ENCODE peak calls at places on chromosomes 3 and 15, in eight cellular contexts. E is HT1080; Q is kidney glomerular epithelial cell; I is heart left ventricle; G is choroid plexus epithelial cell; F is activated CD4-positive, alpha-beta T cell treated with anti-CD3 and anti-CD28 coated beads for 1 hour; C is skeletal muscle cell; X is right atrium auricular region. R is an unnamed sample.

GRCh38 chr3:161008086-161008485 is 97.1 kb downstream of the B3GALNT1 start:
- DNase-seq in E (no peak), Q (no peak), I (no peak), G (no peak), F (no peak), C (no peak), X (no peak), R (no peak)

GRCh38 chr3:30747771-30748281 is 141.4 kb downstream of the TGFBR2 start:
- DNase-seq in E (peak), Q (peak), I (no peak), G (peak), F (no peak), C (no peak), X (no peak), R (no peak)

GRCh38 chr3:65238652-65239051 is 550.9 kb upstream of the ADAMTS9 start:
- DNase-seq in E (no peak), Q (no peak), I (no peak), G (no peak), F (no peak), C (no peak), X (no peak), R (no peak)

GRCh38 chr3:57592306-57592705 is 4.8 kb downstream of the ARF4 start:
- DNase-seq in E (no peak), Q (no peak), I (no peak), G (no peak), F (no peak), C (no peak), X (no peak), R (no peak)

GRCh38 chr3:114624676-114625181 is 330.9 kb downstream of the TIGIT start:
- DNase-seq in E (peak), Q (peak), I (peak), G (peak), F (no peak), C (peak), X (peak), R (no peak)

GRCh38 chr3:134060561-134061385 is 31.0 kb upstream of the SLCO2A1 start:
- DNase-seq in E (no peak), Q (no peak), I (no peak), G (peak), F (no peak), C (no peak), X (peak), R (no peak)

GRCh38 chr3:42898896-42899675 is 6.9 kb upstream of the ZNF662 start:
- DNase-seq in E (no peak), Q (no peak), I (no peak), G (no peak), F (no peak), C (no peak), X (no peak), R (no peak)

GRCh38 chr3:156675744-156676466 is 1.5 kb downstream of the TIPARP start:
- DNase-seq in E (peak), Q (peak), I (no peak), G (peak), F (no peak), C (peak), X (peak), R (no peak)

GRCh38 chr3:42980209-42980608 is 1.1 kb downstream of the GASK1A start:
- DNase-seq in E (no peak), Q (no peak), I (no peak), G (no peak), F (no peak), C (no peak), X (no peak), R (peak)

GRCh38 chr3:4314688-4315087 is 11.5 kb downstream of the SETMAR start:
- DNase-seq in E (no peak), Q (no peak), I (no peak), G (no peak), F (no peak), C (no peak), X (no peak), R (no peak)

GRCh38 chr3:16675805-16676204 is 70.6 kb upstream of the DAZL start:
- DNase-seq in E (no peak), Q (no peak), I (no peak), G (no peak), F (no peak), C (no peak), X (no peak), R (no peak)

GRCh38 chr3:126147932-126148683 is 32.3 kb downstream of the ALDH1L1 start:
- DNase-seq in E (no peak), Q (no peak), I (peak), G (no peak), F (peak), C (no peak), X (no peak), R (no peak)

GRCh38 chr3:142724682-142725351 is 983 bp downstream of the TRPC1 start:
- DNase-seq in E (peak), Q (peak), I (peak), G (peak), F (peak), C (no peak), X (no peak), R (peak)

GRCh38 chr15:100601158-100601557 is 826 bp downstream of the LINS1 start:
- DNase-seq in E (peak), Q (no peak), I (no peak), G (peak), F (peak), C (no peak), X (no peak), R (peak)

GRCh38 chr3:186790261-186790981 is 7.0 kb downstream of the EIF4A2 start:
- DNase-seq in E (peak), Q (no peak), I (no peak), G (peak), F (no peak), C (no peak), X (no peak), R (no peak)

GRCh38 chr3:40103829-40104228 is 205.7 kb upstream of the EIF1B start:
- DNase-seq in E (no peak), Q (no peak), I (no peak), G (no peak), F (no peak), C (no peak), X (no peak), R (no peak)

R was measured in endothelial cell.